ENCODE peak calls at places on chromosomes 3 and 15, in four cellular contexts. K is SK-N-SH, U is K562, O is HepG2. H is an unnamed sample.

GRCh38 chr15:50531763-50532162 is 14.7 kb downstream of the USP50 start:
- DNase-seq in K (no peak), U (no peak), O (no peak), H (peak)

GRCh38 chr3:186653984-186654383 is 11.8 kb upstream of the HRG start:
- DNase-seq in K (peak), U (no peak), O (peak), H (no peak)

GRCh38 chr3:10672422-10672821 is 143.6 kb upstream of the SLC6A11 start:
- DNase-seq in K (no peak), U (no peak), O (no peak), H (no peak)

GRCh38 chr3:11954312-11954934 is 49.8 kb upstream of the SYN2 start:
- DNase-seq in K (peak), U (no peak), O (no peak), H (no peak)

GRCh38 chr3:65793495-65794200 is 245.1 kb downstream of the MAGI1 start:
- DNase-seq in K (no peak), U (no peak), O (no peak), H (no peak)

GRCh38 chr3:127680146-127680661 is 7.5 kb downstream of the ABTB1 start:
- DNase-seq in K (no peak), U (no peak), O (no peak), H (no peak)

GRCh38 chr3:179653777-179654117 is 907 bp downstream of the USP13 start:
- DNase-seq in K (no peak), U (no peak), O (no peak), H (no peak)

GRCh38 chr15:62455441-62455921 is 290.4 kb upstream of the C2CD4B start:
- DNase-seq in K (peak), U (no peak), O (no peak), H (no peak)

GRCh38 chr3:15399970-15400369 is 27.4 kb downstream of the METTL6 start:
- DNase-seq in K (no peak), U (no peak), O (no peak), H (no peak)

GRCh38 chr15:69595009-69595825 is 142.6 kb downstream of the RPLP1 start:
- DNase-seq in K (no peak), U (no peak), O (no peak), H (no peak)

GRCh38 chr3:46953265-46954010 is 23.1 kb downstream of the CCDC12 start:
- DNase-seq in K (no peak), U (no peak), O (no peak), H (no peak)

GRCh38 chr3:98359993-98360675 is 6.5 kb downstream of the OR5K4 start:
- DNase-seq in K (no peak), U (no peak), O (peak), H (no peak)

GRCh38 chr3:140386357-140387100 is 291.3 kb upstream of the TRIM42 start:
- DNase-seq in K (no peak), U (no peak), O (peak), H (no peak)

GRCh38 chr3:122843604-122844003 is 48.7 kb downstream of the SLC49A4 start:
- DNase-seq in K (no peak), U (no peak), O (no peak), H (no peak)

GRCh38 chr3:188153949-188154757 is at the start of gene LPP:
- DNase-seq in K (peak), U (no peak), O (peak), H (peak)

GRCh38 chr3:107271787-107272387 is 105.4 kb upstream of the CCDC54 start:
- DNase-seq in K (peak), U (peak), O (peak), H (peak)

GRCh38 chr15:67825880-67826716 is 789 bp downstream of the SKOR1 start:
- DNase-seq in K (no peak), U (no peak), O (no peak), H (no peak)

GRCh38 chr3:46276497-46277099 is 34.3 kb downstream of the CCR3 start:
- DNase-seq in K (peak), U (peak), O (peak), H (peak)

GRCh38 chr3:146189519-146190173 is 28.7 kb upstream of the PLOD2 start:
- DNase-seq in K (peak), U (peak), O (peak), H (peak)

GRCh38 chr15:91981802-91982201 is 128.3 kb downstream of the SLCO3A1 start:
- DNase-seq in K (no peak), U (no peak), O (no peak), H (no peak)

GRCh38 chr3:105957722-105958121 is 88.9 kb upstream of the CBLB start:
- DNase-seq in K (no peak), U (no peak), O (no peak), H (no peak)

GRCh38 chr3:183275418-183275817 is 22.4 kb downstream of the B3GNT5 start:
- DNase-seq in K (no peak), U (no peak), O (no peak), H (peak)

GRCh38 chr15:81722982-81723381 is 322.8 kb downstream of the MEX3B start:
- DNase-seq in K (no peak), U (no peak), O (no peak), H (no peak)

GRCh38 chr15:48352474-48353072 is 21.3 kb downstream of the DUT start:
- DNase-seq in K (peak), U (peak), O (peak), H (peak)

GRCh38 chr3:15638891-15639262 is 37.3 kb downstream of the BTD start:
- DNase-seq in K (no peak), U (no peak), O (no peak), H (peak)

GRCh38 chr15:62726461-62726860 is 316.1 kb upstream of the TPM1 start:
- DNase-seq in K (no peak), U (no peak), O (no peak), H (no peak)

GRCh38 chr15:17026633-17027032 is 3515.0 kb downstream of the GOLGA6L6 start:
- DNase-seq in K (no peak), U (no peak), O (no peak), H (no peak)

GRCh38 chr3:51673181-51673801 is 2.2 kb downstream of the TEX264 start:
- DNase-seq in K (no peak), U (no peak), O (peak), H (no peak)

GRCh38 chr15:71336671-71337070 is 221.4 kb downstream of the THSD4 start:
- DNase-seq in K (no peak), U (no peak), O (no peak), H (no peak)

GRCh38 chr15:44812029-44812517 is 75.7 kb downstream of the TRIM69 start:
- DNase-seq in K (no peak), U (no peak), O (peak), H (no peak)

GRCh38 chr15:44808557-44808956 is 72.2 kb downstream of the TRIM69 start:
- DNase-seq in K (no peak), U (no peak), O (no peak), H (no peak)

GRCh38 chr15:44813231-44813630 is 76.9 kb downstream of the TRIM69 start:
- DNase-seq in K (no peak), U (no peak), O (no peak), H (no peak)

GRCh38 chr15:44810237-44810636 is 73.9 kb downstream of the TRIM69 start:
- DNase-seq in K (no peak), U (no peak), O (no peak), H (no peak)

GRCh38 chr15:44811347-44811746 is 75.0 kb downstream of the TRIM69 start:
- DNase-seq in K (no peak), U (no peak), O (peak), H (no peak)
- H3K9ac ChIP-seq in K (no peak), U (no peak), O (no peak), H (no peak)

GRCh38 chr3:67531149-67532101 is 123.0 kb downstream of the SUCLG2 start:
- DNase-seq in K (no peak), U (no peak), O (no peak), H (peak)
- H3K4me2 ChIP-seq in K (peak), U (no peak), O (no peak), H (peak)

GRCh38 chr3:50326182-50326541 is 1.9 kb downstream of the TUSC2 start:
- DNase-seq in K (no peak), U (no peak), O (no peak), H (no peak)

GRCh38 chr3:50325497-50326181 is 2.4 kb downstream of the TUSC2 start:
- DNase-seq in K (no peak), U (no peak), O (no peak), H (no peak)

GRCh38 chr3:50323092-50323600 is 601 bp upstream of the HYAL2 start:
- DNase-seq in K (no peak), U (no peak), O (no peak), H (peak)

GRCh38 chr3:50323614-50324199 is 1.2 kb upstream of the HYAL2 start:
- DNase-seq in K (no peak), U (no peak), O (no peak), H (peak)

GRCh38 chr3:50324351-50325144 is 2.0 kb upstream of the HYAL2 start:
- DNase-seq in K (peak), U (peak), O (peak), H (peak)
- TF ChIP-seq POLR2AphosphoS5 in K (no peak), U (no peak), O (no peak), H (no peak)

DNA sequence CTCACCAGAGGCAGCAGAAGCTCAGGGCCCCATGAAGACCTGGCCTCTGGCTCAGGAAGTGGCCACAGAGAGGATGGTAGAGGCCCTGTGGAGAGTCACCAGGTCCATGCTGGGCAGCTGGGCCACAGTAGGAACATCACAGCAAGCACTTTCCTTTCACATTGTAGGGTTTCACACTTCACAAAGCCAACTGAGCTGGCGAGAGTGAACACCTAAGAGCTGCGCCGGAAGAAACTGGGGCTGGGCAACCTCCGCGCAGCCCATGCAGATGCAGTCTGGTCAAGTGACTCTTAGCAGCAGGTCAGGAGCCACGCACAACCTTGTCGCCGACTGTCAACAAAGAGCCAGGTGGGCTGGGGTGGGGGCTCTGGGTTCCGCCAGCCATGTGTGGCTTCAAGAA is 15.3 kb upstream of the SHISA5 start:
- DNase-seq in K (no peak), U (no peak), O (no peak), H (no peak)
- H3K9ac ChIP-seq in K (no peak), U (no peak), O (no peak), H (no peak)

GRCh38 chr3:181695661-181696491 is 15.8 kb upstream of the SOX2 start:
- DNase-seq in K (no peak), U (no peak), O (no peak), H (peak)

GRCh38 chr3:181694805-181695660 is 16.7 kb upstream of the SOX2 start:
- DNase-seq in K (no peak), U (no peak), O (no peak), H (peak)

GRCh38 chr3:181698263-181698944 is 13.3 kb upstream of the SOX2 start:
- DNase-seq in K (peak), U (no peak), O (no peak), H (no peak)

GRCh38 chr3:181699171-181699903 is 12.4 kb upstream of the SOX2 start:
- DNase-seq in K (no peak), U (no peak), O (no peak), H (peak)

GRCh38 chr3:181696641-181697230 is 15.0 kb upstream of the SOX2 start:
- DNase-seq in K (no peak), U (no peak), O (no peak), H (no peak)
- H3K4me2 ChIP-seq in K (no peak), U (no peak), O (no peak), H (peak)

GRCh38 chr3:13022348-13023250 is 50.6 kb downstream of the IQSEC1 start:
- DNase-seq in K (peak), U (peak), O (no peak), H (peak)
- TF ChIP-seq POLR2AphosphoS5 in K (peak), U (no peak), O (no peak), H (no peak)

DNA sequence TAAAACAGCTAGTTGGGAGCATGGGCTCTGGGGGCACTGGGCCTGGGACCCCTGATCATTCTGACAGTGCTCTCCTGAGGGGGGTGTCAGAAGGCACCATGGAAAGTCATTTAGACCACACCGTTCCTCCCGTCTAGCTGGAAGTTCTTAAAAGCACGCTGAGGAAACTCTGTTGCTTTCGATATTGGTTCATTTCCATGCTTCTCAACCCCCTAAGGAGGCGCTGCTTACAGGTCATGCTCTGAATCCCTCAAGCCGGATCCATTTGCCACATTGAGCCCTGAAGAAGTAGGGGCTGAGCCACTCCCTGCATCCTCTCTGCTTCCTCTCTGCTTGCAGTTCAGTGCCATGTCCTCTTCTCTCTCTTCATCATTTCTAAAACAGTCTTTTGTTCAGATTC is 187.2 kb downstream of the CACNA2D3 start:
- DNase-seq in K (no peak), U (no peak), O (no peak), H (no peak)
- H3K9ac ChIP-seq in K (no peak), U (no peak), O (no peak), H (no peak)